ENCODE peak calls at places on chromosomes 16 and 17, in eight cellular contexts. One of them, this sample, is unnamed.

GRCh38 chr16:55488306-55488705 is 9.3 kb downstream of the MMP2 start:
- DNase-seq in endothelial cell of umbilical vein: peak; percentile 81
- DNase-seq in left ventricle myocardium inferior: no peak
- DNase-seq in fibroblast of lung: no peak
- DNase-seq in A549: no peak
- DNase-seq in ovary: no peak
- DNase-seq in IMR-90: no peak
- DNase-seq in ascending aorta: no peak
- DNase-seq in this sample: no peak

GRCh38 chr17:35449371-35449931 is 885 bp upstream of the SLFN13 start:
- DNase-seq in left ventricle myocardium inferior: peak; percentile 22
- DNase-seq in ascending aorta: no peak
- DNase-seq in fibroblast of lung: peak; percentile 38
- DNase-seq in A549: no peak
- DNase-seq in IMR-90: no peak
- DNase-seq in ovary: peak; percentile 26
- DNase-seq in endothelial cell of umbilical vein: no peak
- DNase-seq in this sample: peak; percentile 65

GRCh38 chr17:78263063-78263735 is 31.8 kb downstream of the TMEM235 start:
- DNase-seq in A549: no peak
- DNase-seq in fibroblast of lung: no peak
- DNase-seq in ovary: no peak
- DNase-seq in endothelial cell of umbilical vein: peak; percentile 40
- DNase-seq in left ventricle myocardium inferior: peak; percentile 57
- DNase-seq in ascending aorta: no peak
- DNase-seq in IMR-90: no peak
- DNase-seq in this sample: peak; percentile 77

GRCh38 chr17:81939881-81940385 is 2.8 kb upstream of the PYCR1 start:
- DNase-seq in A549: no peak
- DNase-seq in ascending aorta: no peak
- DNase-seq in fibroblast of lung: peak; percentile 44
- DNase-seq in endothelial cell of umbilical vein: no peak
- DNase-seq in IMR-90: no peak
- DNase-seq in ovary: peak; percentile 66
- DNase-seq in left ventricle myocardium inferior: peak; percentile 78
- DNase-seq in this sample: peak; percentile 95

GRCh38 chr17:824372-824771 is 42.2 kb downstream of the MRM3 start:
- DNase-seq in ovary: no peak
- DNase-seq in IMR-90: no peak
- DNase-seq in endothelial cell of umbilical vein: no peak
- DNase-seq in A549: no peak
- DNase-seq in ascending aorta: no peak
- DNase-seq in fibroblast of lung: no peak
- DNase-seq in left ventricle myocardium inferior: no peak
- DNase-seq in this sample: no peak

GRCh38 chr16:66408181-66409048 is 18.7 kb upstream of the BEAN1 start:
- DNase-seq in endothelial cell of umbilical vein: peak; percentile 86
- DNase-seq in fibroblast of lung: peak; percentile 88
- DNase-seq in IMR-90: peak; percentile 88
- DNase-seq in left ventricle myocardium inferior: peak; percentile 42
- DNase-seq in ascending aorta: no peak
- DNase-seq in A549: peak; percentile 70
- DNase-seq in ovary: no peak
- DNase-seq in this sample: no peak

GRCh38 chr17:43927101-43927935 is 15.0 kb downstream of the PPY start:
- DNase-seq in IMR-90: no peak
- DNase-seq in left ventricle myocardium inferior: peak; percentile 21
- DNase-seq in fibroblast of lung: no peak
- DNase-seq in endothelial cell of umbilical vein: no peak
- DNase-seq in A549: no peak
- DNase-seq in ovary: no peak
- DNase-seq in ascending aorta: no peak
- DNase-seq in this sample: peak; percentile 66

GRCh38 chr16:19688396-19689024 is 29.5 kb downstream of the KNOP1 start:
- DNase-seq in fibroblast of lung: no peak
- DNase-seq in ascending aorta: no peak
- DNase-seq in A549: no peak
- DNase-seq in IMR-90: no peak
- DNase-seq in left ventricle myocardium inferior: no peak
- DNase-seq in endothelial cell of umbilical vein: no peak
- DNase-seq in ovary: no peak
- DNase-seq in this sample: no peak

GRCh38 chr16:35295856-35296255 is 1836.4 kb downstream of the TP53TG3F start:
- DNase-seq in ascending aorta: no peak
- DNase-seq in fibroblast of lung: no peak
- DNase-seq in left ventricle myocardium inferior: no peak
- DNase-seq in A549: no peak
- DNase-seq in IMR-90: no peak
- DNase-seq in endothelial cell of umbilical vein: no peak
- DNase-seq in ovary: no peak
- DNase-seq in this sample: no peak

GRCh38 chr16:55328611-55329569 is 4.9 kb downstream of the IRX6 start:
- DNase-seq in endothelial cell of umbilical vein: no peak
- DNase-seq in left ventricle myocardium inferior: no peak
- DNase-seq in fibroblast of lung: no peak
- DNase-seq in IMR-90: no peak
- DNase-seq in A549: no peak
- DNase-seq in ascending aorta: no peak
- DNase-seq in ovary: no peak
- DNase-seq in this sample: no peak

GRCh38 chr16:5678371-5678770 is 580.8 kb upstream of the EEF2KMT start:
- DNase-seq in fibroblast of lung: no peak
- DNase-seq in left ventricle myocardium inferior: no peak
- DNase-seq in IMR-90: no peak
- DNase-seq in A549: no peak
- DNase-seq in ascending aorta: no peak
- DNase-seq in ovary: no peak
- DNase-seq in endothelial cell of umbilical vein: no peak
- DNase-seq in this sample: no peak

GRCh38 chr16:2278272-2278608 is 10.3 kb upstream of the RNPS1 start:
- DNase-seq in ovary: no peak
- DNase-seq in left ventricle myocardium inferior: no peak
- DNase-seq in endothelial cell of umbilical vein: no peak
- DNase-seq in ascending aorta: no peak
- DNase-seq in IMR-90: no peak
- DNase-seq in A549: no peak
- DNase-seq in fibroblast of lung: no peak
- DNase-seq in this sample: peak; percentile 32

GRCh38 chr17:50189396-50190277 is 11.8 kb downstream of the COL1A1 start:
- DNase-seq in left ventricle myocardium inferior: no peak
- DNase-seq in fibroblast of lung: peak; percentile 71
- DNase-seq in ascending aorta: no peak
- DNase-seq in IMR-90: peak; percentile 81
- DNase-seq in endothelial cell of umbilical vein: no peak
- DNase-seq in A549: no peak
- DNase-seq in ovary: no peak
- DNase-seq in this sample: no peak

GRCh38 chr17:50187403-50187735 is 14.1 kb downstream of the COL1A1 start:
- DNase-seq in fibroblast of lung: peak; percentile 77
- DNase-seq in ovary: no peak
- DNase-seq in left ventricle myocardium inferior: no peak
- DNase-seq in endothelial cell of umbilical vein: no peak
- DNase-seq in IMR-90: peak; percentile 77
- DNase-seq in ascending aorta: no peak
- DNase-seq in A549: no peak
- DNase-seq in this sample: peak; percentile 37

GRCh38 chr17:50190278-50191069 is 11.0 kb downstream of the COL1A1 start:
- DNase-seq in IMR-90: no peak
- DNase-seq in endothelial cell of umbilical vein: no peak
- DNase-seq in left ventricle myocardium inferior: no peak
- DNase-seq in ascending aorta: no peak
- DNase-seq in fibroblast of lung: peak; percentile 67
- DNase-seq in ovary: no peak
- DNase-seq in A549: no peak
- DNase-seq in this sample: peak; percentile 43

GRCh38 chr17:50187741-50188520 is 13.5 kb downstream of the COL1A1 start:
- DNase-seq in fibroblast of lung: peak; percentile 78
- DNase-seq in ovary: no peak
- DNase-seq in A549: no peak
- DNase-seq in endothelial cell of umbilical vein: no peak
- DNase-seq in IMR-90: peak; percentile 81
- DNase-seq in left ventricle myocardium inferior: no peak
- DNase-seq in ascending aorta: no peak
- DNase-seq in this sample: peak; percentile 28

DNA sequence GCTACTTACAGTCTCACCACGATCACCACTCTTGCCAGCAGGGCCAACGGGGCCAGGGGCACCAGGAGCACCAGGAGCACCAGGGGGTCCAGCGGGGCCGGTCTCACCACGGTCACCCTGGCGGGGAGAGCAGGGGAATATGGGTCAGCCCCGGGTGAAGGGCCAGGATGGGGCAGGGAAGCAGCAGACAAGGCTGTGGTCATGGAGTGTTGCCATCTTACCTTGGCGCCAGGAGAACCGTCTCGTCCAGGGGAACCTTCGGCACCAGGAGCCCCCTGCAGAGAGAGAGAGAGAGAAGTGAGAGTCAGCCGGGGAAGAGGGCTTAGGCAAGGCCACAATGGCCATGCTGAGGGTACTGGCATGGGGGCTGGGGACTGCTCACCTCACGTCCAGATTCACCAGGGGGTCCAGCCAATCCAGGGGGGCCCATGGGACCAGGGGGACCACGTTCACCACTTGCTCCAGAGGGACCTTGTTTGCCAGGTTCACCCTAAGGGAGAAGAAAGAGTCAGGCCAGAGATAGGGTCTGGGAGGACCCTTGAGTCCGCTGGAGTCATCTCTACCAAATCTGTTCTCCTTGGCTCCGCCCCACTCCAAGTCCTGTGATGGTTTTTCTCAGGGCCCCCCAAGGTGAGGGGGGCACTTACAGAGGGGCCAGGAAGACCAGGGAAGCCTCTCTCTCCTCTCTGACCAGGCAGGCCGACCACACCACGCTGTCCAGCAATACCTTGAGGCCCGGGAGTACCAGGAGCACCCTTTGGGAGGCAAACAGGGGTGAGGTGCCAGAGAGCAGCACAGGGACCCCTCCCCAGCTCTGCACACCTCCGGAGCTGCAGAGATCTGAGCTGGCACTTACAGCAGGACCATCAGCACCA is 12.7 kb downstream of the COL1A1 start:
- DNase-seq in IMR-90: peak; percentile 76
- DNase-seq in A549: no peak
- DNase-seq in ascending aorta: no peak
- DNase-seq in endothelial cell of umbilical vein: no peak
- DNase-seq in fibroblast of lung: peak; percentile 74
- DNase-seq in left ventricle myocardium inferior: no peak
- DNase-seq in ovary: no peak
- DNase-seq in this sample: no peak
- H3K27ac ChIP-seq in IMR-90: peak overlapping the region; percentile 99
- H3K27ac ChIP-seq in A549: no peak overlapping the region
- H3K27ac ChIP-seq in ascending aorta: peak overlapping the region; percentile 99
- H3K27ac ChIP-seq in endothelial cell of umbilical vein: no peak overlapping the region
- H3K27ac ChIP-seq in fibroblast of lung: peak overlapping the region; percentile 41
- H3K27ac ChIP-seq in left ventricle myocardium inferior: no peak overlapping the region
- H3K27ac ChIP-seq in ovary: peak overlapping the region; percentile 30
- H3K27ac ChIP-seq in this sample: no peak overlapping the region

DNA sequence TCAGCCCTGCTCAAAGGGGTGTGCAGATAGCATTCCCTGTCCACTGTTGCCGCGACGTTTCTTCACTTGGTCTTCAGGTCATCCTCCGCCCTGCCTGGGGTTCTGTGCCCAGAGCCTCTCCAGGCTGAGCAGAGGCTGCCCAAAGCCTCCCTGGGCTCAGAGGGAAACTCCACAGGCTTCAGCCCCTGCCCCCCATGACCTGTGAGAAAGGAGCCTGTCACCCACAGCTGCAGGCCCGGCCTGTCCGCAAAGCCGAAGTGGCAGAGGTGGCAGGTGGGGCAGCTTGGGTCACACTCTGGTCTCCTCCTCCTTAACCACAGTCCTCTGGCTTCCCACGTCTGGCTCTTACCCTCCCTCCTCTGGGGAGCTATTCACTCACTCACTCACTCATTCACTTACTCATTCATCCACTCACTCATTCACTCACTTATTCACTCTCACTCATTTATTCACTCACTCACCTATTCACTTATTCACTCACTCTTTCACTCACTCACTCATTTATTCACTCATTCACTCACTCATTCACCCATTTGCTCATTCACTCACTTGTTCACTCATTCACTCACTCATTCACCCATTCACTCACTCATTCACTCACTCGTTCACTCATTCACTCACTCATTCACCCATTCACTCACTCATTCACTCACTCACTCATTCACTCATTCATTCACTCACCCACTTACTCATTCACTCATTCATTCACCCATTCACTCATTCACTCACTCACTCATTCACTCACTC is 7.1 kb upstream of the CPSF4L start:
- DNase-seq in fibroblast of lung: no peak
- DNase-seq in ascending aorta: no peak
- DNase-seq in ovary: no peak
- DNase-seq in endothelial cell of umbilical vein: no peak
- DNase-seq in IMR-90: no peak
- DNase-seq in left ventricle myocardium inferior: no peak
- DNase-seq in A549: no peak
- DNase-seq in this sample: no peak
- H3K4me1 ChIP-seq in fibroblast of lung: no peaks in the 10 kb centered on the region
- H3K4me1 ChIP-seq in ascending aorta: no peaks in the 10 kb centered on the region
- H3K4me1 ChIP-seq in ovary: peaks cover 2% of the 10 kb centered on the region
- H3K4me1 ChIP-seq in endothelial cell of umbilical vein: no peaks in the 10 kb centered on the region
- H3K4me1 ChIP-seq in IMR-90: no peaks in the 10 kb centered on the region
- H3K4me1 ChIP-seq in left ventricle myocardium inferior: no peaks in the 10 kb centered on the region
- H3K4me1 ChIP-seq in A549: no peaks in the 10 kb centered on the region
- H3K4me1 ChIP-seq in this sample: no peaks in the 10 kb centered on the region

DNA sequence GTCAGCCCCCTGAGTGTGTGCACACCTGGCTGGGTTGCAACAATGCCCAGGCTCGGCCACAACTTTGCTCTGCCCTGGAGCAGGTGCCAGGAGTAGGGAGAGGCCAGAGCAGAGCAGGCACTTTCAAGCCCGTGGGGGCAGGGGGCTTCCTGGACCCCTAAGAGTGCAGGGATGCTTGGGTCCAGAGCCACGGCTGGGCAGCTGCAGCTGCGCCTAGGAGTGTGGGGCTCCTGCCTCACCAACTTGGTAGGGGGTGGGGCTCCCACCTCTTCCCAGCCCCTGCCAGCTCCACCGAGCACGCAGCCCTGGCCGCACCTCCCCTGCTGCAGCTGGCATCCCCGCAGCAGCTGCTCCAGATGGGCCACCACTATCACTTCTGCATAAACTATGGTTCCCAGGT is 7.8 kb downstream of the OR3A2 start:
- DNase-seq in endothelial cell of umbilical vein: no peak
- DNase-seq in ovary: no peak
- DNase-seq in A549: no peak
- DNase-seq in fibroblast of lung: no peak
- DNase-seq in IMR-90: no peak
- DNase-seq in ascending aorta: no peak
- DNase-seq in left ventricle myocardium inferior: no peak
- DNase-seq in this sample: no peak
- H3K9me3 ChIP-seq in endothelial cell of umbilical vein: peaks cover 2% of the 10 kb centered on the region
- H3K9me3 ChIP-seq in ovary: no peaks in the 10 kb centered on the region
- H3K9me3 ChIP-seq in A549: peaks cover 2% of the 10 kb centered on the region
- H3K9me3 ChIP-seq in fibroblast of lung: no peaks in the 10 kb centered on the region
- H3K9me3 ChIP-seq in IMR-90: peaks cover 33% of the 10 kb centered on the region
- H3K9me3 ChIP-seq in ascending aorta: peaks cover 4% of the 10 kb centered on the region
- H3K9me3 ChIP-seq in left ventricle myocardium inferior: peaks cover 16% of the 10 kb centered on the region
- H3K9me3 ChIP-seq in this sample: no peaks in the 10 kb centered on the region

DNA sequence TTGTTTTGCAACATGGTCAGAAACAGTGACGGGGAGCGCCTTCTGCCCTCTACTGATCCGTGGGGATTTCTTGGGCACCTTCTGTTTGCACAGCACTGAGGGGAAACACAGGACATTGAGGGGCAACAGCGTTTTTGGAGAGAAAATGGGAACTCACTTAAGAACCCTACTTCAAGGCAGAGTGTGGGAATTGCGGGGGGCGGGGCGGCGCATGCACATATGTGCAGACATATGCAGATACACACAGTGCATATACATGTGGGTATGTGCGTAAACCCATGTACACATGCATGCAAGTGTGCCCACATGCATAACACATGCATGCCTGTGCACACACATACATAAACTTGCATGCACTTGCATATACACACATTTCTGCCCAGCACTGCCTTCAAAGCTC is 32.3 kb downstream of the NLRC5 start:
- DNase-seq in ovary: no peak
- DNase-seq in fibroblast of lung: no peak
- DNase-seq in A549: no peak
- DNase-seq in ascending aorta: no peak
- DNase-seq in endothelial cell of umbilical vein: no peak
- DNase-seq in left ventricle myocardium inferior: no peak
- DNase-seq in IMR-90: no peak
- DNase-seq in this sample: no peak
- H3K27ac ChIP-seq in ovary: no peak overlapping the region
- H3K27ac ChIP-seq in fibroblast of lung: no peak overlapping the region
- H3K27ac ChIP-seq in A549: no peak overlapping the region
- H3K27ac ChIP-seq in ascending aorta: no peak overlapping the region
- H3K27ac ChIP-seq in endothelial cell of umbilical vein: no peak overlapping the region
- H3K27ac ChIP-seq in left ventricle myocardium inferior: no peak overlapping the region
- H3K27ac ChIP-seq in IMR-90: no peak overlapping the region
- H3K27ac ChIP-seq in this sample: no peak overlapping the region

This sample was measured in right cardiac atrium.